ENCODE peak calls at places on chromosome 1, in ten cellular contexts. One of them, this sample, is unnamed.

GRCh38 chr1:47393141-47393540 is 22.9 kb upstream of the FOXE3 start:
- DNase-seq in PC-9: no peak
- DNase-seq in GM23248: peak; percentile 50
- DNase-seq in HepG2: no peak
- DNase-seq in MM.1S: no peak
- DNase-seq in A673: no peak
- DNase-seq in PC-3: peak; percentile 58
- DNase-seq in H1: no peak
- DNase-seq in fibroblast of lung: no peak
- DNase-seq in HCT116: no peak
- DNase-seq in this sample: no peak

GRCh38 chr1:235995511-235995910 is 69.4 kb downstream of the NID1 start:
- DNase-seq in H1: no peak
- DNase-seq in MM.1S: no peak
- DNase-seq in GM23248: no peak
- DNase-seq in fibroblast of lung: no peak
- DNase-seq in PC-9: no peak
- DNase-seq in PC-3: no peak
- DNase-seq in A673: no peak
- DNase-seq in HCT116: no peak
- DNase-seq in HepG2: no peak
- DNase-seq in this sample: no peak

GRCh38 chr1:54967372-54967771 is 13.1 kb upstream of the TMEM61 start:
- DNase-seq in GM23248: peak; percentile 66
- DNase-seq in MM.1S: no peak
- DNase-seq in A673: no peak
- DNase-seq in fibroblast of lung: no peak
- DNase-seq in HCT116: no peak
- DNase-seq in PC-3: peak; percentile 38
- DNase-seq in HepG2: no peak
- DNase-seq in H1: no peak
- DNase-seq in PC-9: no peak
- DNase-seq in this sample: no peak

GRCh38 chr1:220928725-220929297 is 49.6 kb downstream of the HLX start:
- DNase-seq in A673: no peak
- DNase-seq in HepG2: no peak
- DNase-seq in PC-9: no peak
- DNase-seq in fibroblast of lung: no peak
- DNase-seq in GM23248: peak; percentile 31
- DNase-seq in H1: no peak
- DNase-seq in MM.1S: no peak
- DNase-seq in HCT116: no peak
- DNase-seq in PC-3: no peak
- DNase-seq in this sample: no peak

GRCh38 chr1:208043690-208044089 is 132.8 kb upstream of the CD34 start:
- DNase-seq in A673: no peak
- DNase-seq in GM23248: no peak
- DNase-seq in PC-9: no peak
- DNase-seq in HepG2: no peak
- DNase-seq in PC-3: no peak
- DNase-seq in MM.1S: no peak
- DNase-seq in H1: no peak
- DNase-seq in HCT116: no peak
- DNase-seq in fibroblast of lung: no peak
- DNase-seq in this sample: no peak

GRCh38 chr1:165581926-165582325 is 38.1 kb downstream of the LRRC52 start:
- DNase-seq in A673: no peak
- DNase-seq in PC-3: no peak
- DNase-seq in HepG2: no peak
- DNase-seq in HCT116: no peak
- DNase-seq in H1: no peak
- DNase-seq in MM.1S: no peak
- DNase-seq in PC-9: no peak
- DNase-seq in fibroblast of lung: no peak
- DNase-seq in GM23248: no peak
- DNase-seq in this sample: no peak

GRCh38 chr1:26094076-26094669 is 17.5 kb upstream of the PDIK1L start:
- DNase-seq in PC-9: no peak
- DNase-seq in fibroblast of lung: no peak
- DNase-seq in H1: peak; percentile 50
- DNase-seq in GM23248: peak; percentile 11
- DNase-seq in HCT116: no peak
- DNase-seq in HepG2: no peak
- DNase-seq in A673: no peak
- DNase-seq in MM.1S: no peak
- DNase-seq in PC-3: no peak
- DNase-seq in this sample: no peak

GRCh38 chr1:96865731-96866684 is 144.4 kb downstream of the PTBP2 start:
- DNase-seq in fibroblast of lung: peak; percentile 100
- DNase-seq in HepG2: no peak
- DNase-seq in GM23248: peak; percentile 98
- DNase-seq in A673: peak; percentile 52
- DNase-seq in PC-3: peak; percentile 82
- DNase-seq in MM.1S: no peak
- DNase-seq in PC-9: no peak
- DNase-seq in H1: no peak
- DNase-seq in HCT116: no peak
- DNase-seq in this sample: peak; percentile 54

GRCh38 chr1:196873385-196873784 is 14.5 kb upstream of the CFHR4 start:
- DNase-seq in GM23248: no peak
- DNase-seq in H1: no peak
- DNase-seq in PC-9: no peak
- DNase-seq in MM.1S: no peak
- DNase-seq in HCT116: no peak
- DNase-seq in A673: no peak
- DNase-seq in HepG2: no peak
- DNase-seq in PC-3: no peak
- DNase-seq in fibroblast of lung: no peak
- DNase-seq in this sample: no peak

GRCh38 chr1:196875935-196876334 is 11.9 kb upstream of the CFHR4 start:
- DNase-seq in HepG2: no peak
- DNase-seq in GM23248: no peak
- DNase-seq in HCT116: no peak
- DNase-seq in PC-9: no peak
- DNase-seq in A673: no peak
- DNase-seq in PC-3: no peak
- DNase-seq in MM.1S: no peak
- DNase-seq in H1: no peak
- DNase-seq in fibroblast of lung: no peak
- DNase-seq in this sample: no peak

DNA sequence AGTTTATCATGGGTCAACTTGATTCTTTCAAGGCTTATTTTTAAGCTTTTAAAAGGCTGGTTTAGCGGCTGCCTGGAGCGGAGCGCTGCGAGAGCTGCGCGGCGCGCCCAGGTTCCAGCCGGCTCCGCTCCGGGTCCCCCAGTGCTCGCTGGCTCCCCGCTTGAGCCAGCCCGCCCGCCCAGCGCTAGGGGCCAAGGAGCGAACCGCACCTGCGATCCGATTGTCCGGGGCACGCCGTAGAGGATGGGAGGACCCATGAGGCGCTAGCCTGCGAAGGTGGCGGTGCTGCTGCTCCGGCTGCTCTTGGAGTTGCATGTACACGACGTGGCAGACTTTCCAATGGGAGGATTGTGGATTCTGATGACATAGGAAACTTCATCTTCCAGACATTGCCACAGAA is 9.9 kb upstream of the CFHR4 start:
- DNase-seq in H1: peak; percentile 60
- DNase-seq in HepG2: no peak
- DNase-seq in PC-9: no peak
- DNase-seq in PC-3: no peak
- DNase-seq in fibroblast of lung: peak; percentile 20
- DNase-seq in MM.1S: no peak
- DNase-seq in HCT116: no peak
- DNase-seq in A673: no peak
- DNase-seq in GM23248: peak; percentile 58
- DNase-seq in this sample: peak; percentile 38
- TF ChIP-seq EZH2 in H1: no peak
- TF ChIP-seq EZH2 in HepG2: no peak
- TF ChIP-seq EZH2 in PC-9: no peak
- TF ChIP-seq EZH2 in PC-3: no peak
- TF ChIP-seq EZH2 in fibroblast of lung: no peak
- TF ChIP-seq EZH2 in MM.1S: no peak
- TF ChIP-seq EZH2 in HCT116: no peak
- TF ChIP-seq EZH2 in A673: no peak
- TF ChIP-seq EZH2 in GM23248: no peak
- TF ChIP-seq EZH2 in this sample: no peak

DNA sequence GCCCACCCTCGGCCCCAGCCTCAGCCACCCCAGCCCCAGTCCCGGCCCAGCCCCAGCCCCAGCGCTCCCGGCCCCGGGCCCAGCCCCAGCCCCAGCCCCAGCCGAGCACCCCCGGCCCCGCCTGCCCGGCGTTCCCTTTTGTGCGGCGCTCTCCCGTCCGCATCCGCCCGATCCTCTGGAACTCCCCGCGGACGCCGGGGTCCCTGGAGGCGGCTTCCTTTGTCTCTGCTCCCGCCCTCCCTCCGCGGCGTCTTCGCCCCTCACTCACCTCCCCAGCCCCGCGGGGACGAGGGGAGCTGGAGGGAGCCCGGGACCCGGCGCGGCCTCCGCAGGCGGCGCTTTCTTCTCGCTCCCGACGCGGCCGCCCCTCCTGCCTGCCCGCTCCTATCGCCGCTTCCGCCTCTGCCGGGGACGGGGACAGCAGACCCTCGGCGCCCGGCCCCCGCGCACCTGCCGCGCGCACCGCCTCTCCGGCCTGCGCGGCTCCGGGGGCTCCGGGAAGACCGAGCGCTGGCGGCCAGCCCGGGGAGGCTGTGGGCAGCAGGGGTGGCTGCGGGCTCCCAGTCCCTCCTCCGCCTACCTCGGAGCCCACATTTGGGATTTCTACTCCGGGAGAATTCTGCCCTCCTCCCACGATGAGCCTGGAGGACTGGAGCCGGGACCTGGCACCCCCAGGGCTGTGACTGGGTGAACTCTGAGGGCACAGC is 14.0 kb downstream of the AGRN start:
- DNase-seq in PC-9: no peak
- DNase-seq in HCT116: no peak
- DNase-seq in MM.1S: no peak
- DNase-seq in PC-3: no peak
- DNase-seq in GM23248: no peak
- DNase-seq in A673: no peak
- DNase-seq in HepG2: no peak
- DNase-seq in H1: no peak
- DNase-seq in fibroblast of lung: no peak
- DNase-seq in this sample: no peak
- TF ChIP-seq EZH2 in PC-9: no peak
- TF ChIP-seq EZH2 in HCT116: no peak
- TF ChIP-seq EZH2 in MM.1S: no peak
- TF ChIP-seq EZH2 in PC-3: no peak
- TF ChIP-seq EZH2 in GM23248: peak; percentile 79
- TF ChIP-seq EZH2 in A673: no peak
- TF ChIP-seq EZH2 in HepG2: no peak
- TF ChIP-seq EZH2 in H1: no peak
- TF ChIP-seq EZH2 in fibroblast of lung: peak; percentile 55
- TF ChIP-seq EZH2 in this sample: peak; percentile 63

GRCh38 chr1:110069302-110070281 is 880 bp downstream of the ALX3 start:
- DNase-seq in PC-9: no peak
- DNase-seq in fibroblast of lung: no peak
- DNase-seq in GM23248: no peak
- DNase-seq in A673: no peak
- DNase-seq in HepG2: no peak
- DNase-seq in H1: peak; percentile 76
- DNase-seq in MM.1S: no peak
- DNase-seq in PC-3: no peak
- DNase-seq in HCT116: no peak
- DNase-seq in this sample: no peak
- TF ChIP-seq EZH2 in PC-9: no peak
- TF ChIP-seq EZH2 in fibroblast of lung: peak; percentile 96
- TF ChIP-seq EZH2 in GM23248: no peak
- TF ChIP-seq EZH2 in A673: no peak
- TF ChIP-seq EZH2 in HepG2: no peak
- TF ChIP-seq EZH2 in H1: peak; percentile 100
- TF ChIP-seq EZH2 in MM.1S: no peak
- TF ChIP-seq EZH2 in PC-3: no peak
- TF ChIP-seq EZH2 in HCT116: no peak
- TF ChIP-seq EZH2 in this sample: peak; percentile 89

DNA sequence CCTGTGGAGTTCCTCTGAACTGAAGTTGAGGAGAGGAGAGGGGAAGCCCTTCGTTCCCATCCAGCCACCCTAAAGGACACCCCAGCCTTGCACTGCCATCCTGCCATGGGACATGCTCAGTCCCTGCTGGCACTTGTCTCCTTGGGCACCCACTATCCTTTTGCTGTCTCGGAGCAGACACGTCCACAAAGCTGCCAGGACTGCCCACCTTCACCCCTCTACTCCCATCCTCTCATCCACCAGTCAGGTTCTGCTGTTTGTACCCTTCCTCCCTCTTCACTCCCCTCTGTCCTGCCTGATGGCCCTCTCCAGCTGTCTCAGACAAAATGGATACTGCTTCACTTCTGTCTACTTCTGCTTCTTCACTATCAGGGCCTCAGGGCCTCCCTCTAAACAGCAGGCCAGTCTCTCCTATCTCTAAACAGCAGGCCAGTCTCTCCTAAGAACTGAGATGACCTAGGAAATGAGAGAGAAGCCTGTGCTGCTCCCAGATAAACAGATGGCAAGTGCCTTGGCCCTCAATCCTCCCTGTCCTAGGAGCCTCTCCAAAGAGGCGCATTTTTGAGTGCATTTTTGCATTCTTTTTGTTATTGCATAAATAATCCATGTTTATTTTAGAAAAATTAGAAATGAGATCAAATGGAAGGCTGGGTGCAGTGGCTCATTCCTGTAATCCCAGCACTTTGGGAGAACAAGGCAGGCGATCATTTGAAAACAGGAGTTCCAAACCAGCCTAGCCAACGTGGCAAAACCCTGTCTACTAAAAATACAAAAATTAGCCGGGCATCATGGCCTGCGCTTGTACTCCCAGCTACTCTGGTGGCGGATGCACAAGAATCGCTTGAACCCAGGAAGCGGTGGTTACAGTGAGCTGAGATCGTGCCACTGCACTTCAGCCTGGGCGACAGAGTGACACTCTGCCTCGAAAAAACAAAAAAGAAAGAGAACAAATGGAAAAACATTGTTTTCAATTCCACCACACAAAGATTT is 4.4 kb upstream of the PYCR2 start:
- DNase-seq in HCT116: no peak
- DNase-seq in PC-3: no peak
- DNase-seq in A673: no peak
- DNase-seq in PC-9: no peak
- DNase-seq in MM.1S: no peak
- DNase-seq in GM23248: no peak
- DNase-seq in HepG2: no peak
- DNase-seq in H1: no peak
- DNase-seq in fibroblast of lung: no peak
- DNase-seq in this sample: no peak
- TF ChIP-seq EZH2 in HCT116: no peak
- TF ChIP-seq EZH2 in PC-3: no peak
- TF ChIP-seq EZH2 in A673: no peak
- TF ChIP-seq EZH2 in PC-9: no peak
- TF ChIP-seq EZH2 in MM.1S: no peak
- TF ChIP-seq EZH2 in GM23248: no peak
- TF ChIP-seq EZH2 in HepG2: no peak
- TF ChIP-seq EZH2 in H1: no peak
- TF ChIP-seq EZH2 in fibroblast of lung: no peak
- TF ChIP-seq EZH2 in this sample: no peak

GRCh38 chr1:3453203-3453761 is 1.2 kb upstream of the ARHGEF16 start:
- DNase-seq in HepG2: peak; percentile 69
- DNase-seq in PC-3: peak; percentile 90
- DNase-seq in MM.1S: peak; percentile 41
- DNase-seq in GM23248: peak; percentile 73
- DNase-seq in HCT116: peak; percentile 68
- DNase-seq in PC-9: peak; percentile 85
- DNase-seq in H1: peak; percentile 99
- DNase-seq in A673: peak; percentile 78
- DNase-seq in fibroblast of lung: peak; percentile 57
- DNase-seq in this sample: peak; percentile 90
- TF ChIP-seq EZH2 in HepG2: no peak
- TF ChIP-seq EZH2 in PC-3: no peak
- TF ChIP-seq EZH2 in MM.1S: no peak
- TF ChIP-seq EZH2 in GM23248: no peak
- TF ChIP-seq EZH2 in HCT116: no peak
- TF ChIP-seq EZH2 in PC-9: no peak
- TF ChIP-seq EZH2 in H1: no peak
- TF ChIP-seq EZH2 in A673: no peak
- TF ChIP-seq EZH2 in fibroblast of lung: no peak
- TF ChIP-seq EZH2 in this sample: no peak